ENCODE peak calls at places on chromosomes 16 and 17, in six cellular contexts. One of them, this sample, is unnamed.
A peak's percentile ranks its signal among the peaks of the same experiment; 100 is the strongest.

GRCh38 chr17:50133028-50133768 is 3.2 kb upstream of the SAMD14 start:
- DNase-seq in NCI-H460: no peak
- DNase-seq in tibial artery: peak; percentile 91
- DNase-seq in activated CD4-positive, alpha-beta T cell treated with anti-CD3 and anti-CD28 coated beads, Interleukin-2, amount 50 U/mL, for 1 hour: no peak
- DNase-seq in activated T-cell treated with anti-CD3 and anti-CD28 coated beads for 48 hours: no peak
- DNase-seq in transverse colon: no peak
- DNase-seq in this sample: no peak

GRCh38 chr17:4769628-4770027 is 2.1 kb upstream of the TM4SF5 start:
- DNase-seq in tibial artery: no peak
- DNase-seq in transverse colon: no peak
- DNase-seq in NCI-H460: no peak
- DNase-seq in activated CD4-positive, alpha-beta T cell treated with anti-CD3 and anti-CD28 coated beads, Interleukin-2, amount 50 U/mL, for 1 hour: no peak
- DNase-seq in activated T-cell treated with anti-CD3 and anti-CD28 coated beads for 48 hours: no peak
- DNase-seq in this sample: no peak

GRCh38 chr17:36203335-36203734 is 6.8 kb upstream of the CCL3L1 start:
- DNase-seq in tibial artery: no peak
- DNase-seq in activated T-cell treated with anti-CD3 and anti-CD28 coated beads for 48 hours: no peak
- DNase-seq in NCI-H460: no peak
- DNase-seq in transverse colon: no peak
- DNase-seq in activated CD4-positive, alpha-beta T cell treated with anti-CD3 and anti-CD28 coated beads, Interleukin-2, amount 50 U/mL, for 1 hour: no peak
- DNase-seq in this sample: no peak

GRCh38 chr17:73459980-73460379 is 148.2 kb upstream of the CDC42EP4 start:
- DNase-seq in transverse colon: no peak
- DNase-seq in tibial artery: no peak
- DNase-seq in activated T-cell treated with anti-CD3 and anti-CD28 coated beads for 48 hours: no peak
- DNase-seq in activated CD4-positive, alpha-beta T cell treated with anti-CD3 and anti-CD28 coated beads, Interleukin-2, amount 50 U/mL, for 1 hour: no peak
- DNase-seq in NCI-H460: no peak
- DNase-seq in this sample: no peak

GRCh38 chr16:85088570-85089214 is 23.6 kb downstream of the CIBAR2 start:
- DNase-seq in activated CD4-positive, alpha-beta T cell treated with anti-CD3 and anti-CD28 coated beads, Interleukin-2, amount 50 U/mL, for 1 hour: no peak
- DNase-seq in transverse colon: no peak
- DNase-seq in NCI-H460: no peak
- DNase-seq in tibial artery: no peak
- DNase-seq in activated T-cell treated with anti-CD3 and anti-CD28 coated beads for 48 hours: no peak
- DNase-seq in this sample: no peak

GRCh38 chr16:49483651-49484451 is 110.2 kb downstream of the C16orf78 start:
- DNase-seq in activated T-cell treated with anti-CD3 and anti-CD28 coated beads for 48 hours: no peak
- DNase-seq in tibial artery: peak; percentile 45
- DNase-seq in NCI-H460: no peak
- DNase-seq in transverse colon: no peak
- DNase-seq in activated CD4-positive, alpha-beta T cell treated with anti-CD3 and anti-CD28 coated beads, Interleukin-2, amount 50 U/mL, for 1 hour: no peak
- DNase-seq in this sample: no peak

GRCh38 chr17:62895650-62896301 is 70.3 kb upstream of the TANC2 start:
- DNase-seq in activated CD4-positive, alpha-beta T cell treated with anti-CD3 and anti-CD28 coated beads, Interleukin-2, amount 50 U/mL, for 1 hour: no peak
- DNase-seq in NCI-H460: no peak
- DNase-seq in transverse colon: no peak
- DNase-seq in activated T-cell treated with anti-CD3 and anti-CD28 coated beads for 48 hours: no peak
- DNase-seq in tibial artery: no peak
- DNase-seq in this sample: no peak

GRCh38 chr16:57997176-57997527 is 3.3 kb downstream of the ZNF319 start:
- DNase-seq in activated T-cell treated with anti-CD3 and anti-CD28 coated beads for 48 hours: no peak
- DNase-seq in transverse colon: no peak
- DNase-seq in NCI-H460: no peak
- DNase-seq in tibial artery: no peak
- DNase-seq in activated CD4-positive, alpha-beta T cell treated with anti-CD3 and anti-CD28 coated beads, Interleukin-2, amount 50 U/mL, for 1 hour: no peak
- DNase-seq in this sample: no peak

GRCh38 chr16:65833171-65833871 is 533.2 kb upstream of the CDH5 start:
- DNase-seq in activated T-cell treated with anti-CD3 and anti-CD28 coated beads for 48 hours: no peak
- DNase-seq in activated CD4-positive, alpha-beta T cell treated with anti-CD3 and anti-CD28 coated beads, Interleukin-2, amount 50 U/mL, for 1 hour: no peak
- DNase-seq in NCI-H460: no peak
- DNase-seq in transverse colon: no peak
- DNase-seq in tibial artery: no peak
- DNase-seq in this sample: no peak

GRCh38 chr17:77160032-77160876 is 19.5 kb downstream of the SEC14L1 start:
- DNase-seq in transverse colon: no peak
- DNase-seq in activated T-cell treated with anti-CD3 and anti-CD28 coated beads for 48 hours: no peak
- DNase-seq in NCI-H460: no peak
- DNase-seq in tibial artery: no peak
- DNase-seq in activated CD4-positive, alpha-beta T cell treated with anti-CD3 and anti-CD28 coated beads, Interleukin-2, amount 50 U/mL, for 1 hour: no peak
- DNase-seq in this sample: no peak

GRCh38 chr17:29930399-29931010 is 477 bp upstream of the SSH2 start:
- DNase-seq in activated CD4-positive, alpha-beta T cell treated with anti-CD3 and anti-CD28 coated beads, Interleukin-2, amount 50 U/mL, for 1 hour: no peak
- DNase-seq in NCI-H460: no peak
- DNase-seq in transverse colon: peak; percentile 13
- DNase-seq in tibial artery: no peak
- DNase-seq in activated T-cell treated with anti-CD3 and anti-CD28 coated beads for 48 hours: no peak
- DNase-seq in this sample: no peak

GRCh38 chr16:995087-995486 is 13.5 kb downstream of the SOX8 start:
- DNase-seq in activated T-cell treated with anti-CD3 and anti-CD28 coated beads for 48 hours: no peak
- DNase-seq in transverse colon: no peak
- DNase-seq in NCI-H460: no peak
- DNase-seq in tibial artery: no peak
- DNase-seq in activated CD4-positive, alpha-beta T cell treated with anti-CD3 and anti-CD28 coated beads, Interleukin-2, amount 50 U/mL, for 1 hour: no peak
- DNase-seq in this sample: no peak

GRCh38 chr16:88337021-88337420 is 45.7 kb upstream of the ZNF469 start:
- DNase-seq in activated CD4-positive, alpha-beta T cell treated with anti-CD3 and anti-CD28 coated beads, Interleukin-2, amount 50 U/mL, for 1 hour: no peak
- DNase-seq in NCI-H460: no peak
- DNase-seq in transverse colon: no peak
- DNase-seq in tibial artery: no peak
- DNase-seq in activated T-cell treated with anti-CD3 and anti-CD28 coated beads for 48 hours: no peak
- DNase-seq in this sample: no peak

GRCh38 chr16:67539271-67539670 is 10.6 kb downstream of the RIPOR1 start:
- DNase-seq in activated T-cell treated with anti-CD3 and anti-CD28 coated beads for 48 hours: no peak
- DNase-seq in transverse colon: no peak
- DNase-seq in tibial artery: no peak
- DNase-seq in NCI-H460: no peak
- DNase-seq in activated CD4-positive, alpha-beta T cell treated with anti-CD3 and anti-CD28 coated beads, Interleukin-2, amount 50 U/mL, for 1 hour: no peak
- DNase-seq in this sample: no peak

GRCh38 chr16:21227886-21228285 is 5.6 kb upstream of the ANKS4B start:
- DNase-seq in activated CD4-positive, alpha-beta T cell treated with anti-CD3 and anti-CD28 coated beads, Interleukin-2, amount 50 U/mL, for 1 hour: no peak
- DNase-seq in activated T-cell treated with anti-CD3 and anti-CD28 coated beads for 48 hours: no peak
- DNase-seq in NCI-H460: no peak
- DNase-seq in transverse colon: no peak
- DNase-seq in tibial artery: no peak
- DNase-seq in this sample: no peak

This sample was measured in HCT116.